ENCODE peak calls at places on chromosome 21, in six cellular contexts. Y is HCT116, M is HL-60, H is GM23338, K is Panc1, D is sigmoid colon. C is an unnamed sample.

GRCh38 chr21:35410123-35410522 is 361.0 kb upstream of the RUNX1 start:
- DNase-seq in Y (no peak), M (no peak), H (no peak), K (no peak), D (no peak), C (no peak)

GRCh38 chr21:34276711-34277425 is 86.9 kb upstream of the KCNE2 start:
- DNase-seq in Y (no peak), M (no peak), H (no peak), K (no peak), D (no peak), C (peak)

GRCh38 chr21:27564684-27565280 is 597.9 kb upstream of the ADAMTS5 start:
- DNase-seq in Y (no peak), M (no peak), H (peak), K (no peak), D (no peak), C (no peak)

GRCh38 chr21:16522512-16522911 is 792.7 kb downstream of the USP25 start:
- DNase-seq in Y (no peak), M (no peak), H (no peak), K (no peak), D (no peak), C (no peak)

GRCh38 chr21:34766862-34767261 is 98.1 kb downstream of the CLIC6 start:
- DNase-seq in Y (no peak), M (no peak), H (no peak), K (no peak), D (no peak), C (no peak)

GRCh38 chr21:29172282-29172681 is 41.8 kb downstream of the MAP3K7CL start:
- DNase-seq in Y (no peak), M (no peak), H (no peak), K (no peak), D (no peak), C (no peak)

GRCh38 chr21:17491716-17492414 is 21.0 kb upstream of the CXADR start:
- DNase-seq in Y (peak), M (peak), H (no peak), K (peak), D (no peak), C (no peak)

GRCh38 chr21:39313457-39314154 is at the start of gene BRWD1:
- DNase-seq in Y (peak), M (peak), H (peak), K (peak), D (peak), C (peak)

GRCh38 chr21:39527664-39528381 is 76.1 kb downstream of the SH3BGR start:
- DNase-seq in Y (no peak), M (no peak), H (no peak), K (no peak), D (no peak), C (no peak)

GRCh38 chr21:17819878-17820232 is 699 bp upstream of the C21orf91 start:
- DNase-seq in Y (no peak), M (peak), H (peak), K (no peak), D (no peak), C (peak)

GRCh38 chr21:32826317-32827167 is 55.0 kb upstream of the PAXBP1 start:
- DNase-seq in Y (peak), M (no peak), H (peak), K (peak), D (no peak), C (peak)

GRCh38 chr21:26297856-26298255 is 127.3 kb upstream of the APP start:
- DNase-seq in Y (no peak), M (no peak), H (no peak), K (no peak), D (no peak), C (no peak)

GRCh38 chr21:36719614-36720013 is 20.7 kb downstream of the SIM2 start:
- DNase-seq in Y (no peak), M (no peak), H (no peak), K (no peak), D (peak), C (no peak)

GRCh38 chr21:34820051-34820450 is 151.3 kb downstream of the CLIC6 start:
- DNase-seq in Y (no peak), M (no peak), H (no peak), K (no peak), D (no peak), C (no peak)

GRCh38 chr21:14768042-14768441 is 221.9 kb upstream of the SAMSN1 start:
- DNase-seq in Y (no peak), M (no peak), H (no peak), K (no peak), D (no peak), C (no peak)

GRCh38 chr21:22352088-22352487 is 1353.9 kb downstream of the NCAM2 start:
- DNase-seq in Y (no peak), M (peak), H (no peak), K (no peak), D (no peak), C (no peak)

GRCh38 chr21:25369524-25370300 is 237.6 kb downstream of the MRPL39 start:
- DNase-seq in Y (no peak), M (no peak), H (no peak), K (no peak), D (no peak), C (no peak)

GRCh38 chr21:25742900-25743299 is 8.1 kb downstream of the GABPA start:
- DNase-seq in Y (no peak), M (no peak), H (no peak), K (no peak), D (no peak), C (no peak)

GRCh38 chr21:34807881-34808568 is 139.2 kb downstream of the CLIC6 start:
- DNase-seq in Y (peak), M (peak), H (no peak), K (peak), D (peak), C (no peak)

GRCh38 chr21:14012409-14012808 is 198.3 kb downstream of the LIPI start:
- DNase-seq in Y (no peak), M (no peak), H (no peak), K (no peak), D (no peak), C (no peak)

GRCh38 chr21:30434033-30434631 is 4.1 kb downstream of the KRTAP13-4 start:
- DNase-seq in Y (no peak), M (peak), H (peak), K (peak), D (no peak), C (no peak)

GRCh38 chr21:34878501-34878900 is 170.6 kb downstream of the RUNX1 start:
- DNase-seq in Y (no peak), M (no peak), H (no peak), K (no peak), D (no peak), C (no peak)

GRCh38 chr21:15260604-15261003 is 195.8 kb upstream of the NRIP1 start:
- DNase-seq in Y (no peak), M (no peak), H (no peak), K (no peak), D (no peak), C (no peak)

GRCh38 chr21:15749868-15750174 is 20.0 kb downstream of the USP25 start:
- DNase-seq in Y (no peak), M (no peak), H (no peak), K (no peak), D (no peak), C (no peak)

GRCh38 chr21:14319805-14320204 is 63.1 kb downstream of the HSPA13 start:
- DNase-seq in Y (no peak), M (no peak), H (no peak), K (no peak), D (no peak), C (no peak)

GRCh38 chr21:36893581-36893980 is 72.9 kb downstream of the HLCS start:
- DNase-seq in Y (no peak), M (no peak), H (no peak), K (no peak), D (no peak), C (no peak)

GRCh38 chr21:21174676-21175075 is 176.5 kb downstream of the NCAM2 start:
- DNase-seq in Y (no peak), M (no peak), H (no peak), K (no peak), D (no peak), C (no peak)

GRCh38 chr21:34517491-34518245 is 5.7 kb upstream of the KCNE1 start:
- DNase-seq in Y (no peak), M (peak), H (peak), K (no peak), D (no peak), C (no peak)

GRCh38 chr21:18369115-18369514 is 34.5 kb downstream of the TMPRSS15 start:
- DNase-seq in Y (no peak), M (no peak), H (peak), K (no peak), D (no peak), C (no peak)

GRCh38 chr21:26709090-26709489 is 136.0 kb upstream of the CYYR1 start:
- DNase-seq in Y (no peak), M (no peak), H (no peak), K (no peak), D (no peak), C (no peak)

GRCh38 chr21:36079010-36079649 is 9.3 kb downstream of the CBR1 start:
- DNase-seq in Y (no peak), M (no peak), H (no peak), K (no peak), D (no peak), C (no peak)

GRCh38 chr21:27339902-27340301 is 373.0 kb upstream of the ADAMTS5 start:
- DNase-seq in Y (no peak), M (no peak), H (no peak), K (no peak), D (no peak), C (no peak)

GRCh38 chr21:25586242-25586805 is 21.0 kb downstream of the MRPL39 start:
- DNase-seq in Y (no peak), M (no peak), H (no peak), K (no peak), D (no peak), C (no peak)

GRCh38 chr21:25350056-25350455 is 257.2 kb downstream of the MRPL39 start:
- DNase-seq in Y (no peak), M (no peak), H (peak), K (no peak), D (no peak), C (no peak)

GRCh38 chr21:39852726-39853510 is 14.3 kb upstream of the PCP4 start:
- DNase-seq in Y (no peak), M (no peak), H (no peak), K (no peak), D (no peak), C (no peak)

DNA sequence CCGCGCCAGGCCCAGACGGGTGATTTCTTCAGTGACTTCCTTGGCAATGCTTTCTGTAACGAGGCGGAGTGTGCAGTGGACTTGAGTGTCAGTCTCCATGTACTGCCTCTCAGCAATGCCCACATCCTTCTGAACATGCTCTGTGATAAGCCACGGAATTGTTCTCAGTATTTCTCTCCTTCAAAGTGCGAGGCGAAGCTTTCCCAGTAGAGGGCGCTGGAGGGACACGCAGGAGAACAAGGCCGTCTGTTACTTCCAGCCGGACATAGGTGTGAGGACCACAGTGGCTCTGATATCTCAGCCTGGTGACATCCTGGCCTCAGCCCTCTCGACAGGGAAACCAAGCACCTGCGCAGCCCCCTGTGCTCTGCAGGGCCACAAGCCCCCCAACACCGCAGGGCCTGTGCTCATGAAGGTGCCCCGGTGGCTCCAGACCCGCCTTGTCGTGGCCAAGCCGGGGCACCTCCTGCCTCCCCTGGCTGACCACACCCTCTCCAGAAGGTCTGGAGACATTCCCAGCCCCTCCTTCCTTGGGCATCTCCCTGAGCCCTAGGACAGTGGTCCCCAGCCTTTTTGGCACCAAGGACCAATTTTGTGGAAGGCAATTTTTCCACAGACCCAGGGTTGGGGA is 46.1 kb upstream of the BACE2 start:
- DNase-seq in Y (peak), M (peak), H (peak), K (peak), D (peak), C (no peak)
- TF ChIP-seq POLR2AphosphoS5 in Y (no peak), M (no peak), H (no peak), K (no peak), D (no peak), C (no peak)

GRCh38 chr21:45594721-45595489 is 48.6 kb upstream of the PCBP3 start:
- DNase-seq in Y (no peak), M (no peak), H (no peak), K (no peak), D (peak), C (no peak)

GRCh38 chr21:45595574-45596295 is 47.8 kb upstream of the PCBP3 start:
- DNase-seq in Y (no peak), M (no peak), H (no peak), K (no peak), D (peak), C (no peak)

GRCh38 chr21:45598666-45599065 is 44.9 kb upstream of the PCBP3 start:
- DNase-seq in Y (no peak), M (no peak), H (no peak), K (no peak), D (peak), C (no peak)

GRCh38 chr21:45598109-45598508 is 45.4 kb upstream of the PCBP3 start:
- DNase-seq in Y (no peak), M (no peak), H (no peak), K (no peak), D (peak), C (no peak)

GRCh38 chr21:45596704-45597318 is 46.7 kb upstream of the PCBP3 start:
- DNase-seq in Y (peak), M (peak), H (peak), K (peak), D (peak), C (peak)
- TF ChIP-seq POLR2AphosphoS5 in Y (no peak), M (no peak), H (no peak), K (no peak), D (no peak), C (no peak)

GRCh38 chr21:42047821-42048613 is 23.1 kb upstream of the UMODL1 start:
- DNase-seq in Y (no peak), M (no peak), H (no peak), K (no peak), D (no peak), C (no peak)
- TF ChIP-seq POLR2AphosphoS5 in Y (no peak), M (no peak), H (no peak), K (no peak), D (no peak), C (no peak)

DNA sequence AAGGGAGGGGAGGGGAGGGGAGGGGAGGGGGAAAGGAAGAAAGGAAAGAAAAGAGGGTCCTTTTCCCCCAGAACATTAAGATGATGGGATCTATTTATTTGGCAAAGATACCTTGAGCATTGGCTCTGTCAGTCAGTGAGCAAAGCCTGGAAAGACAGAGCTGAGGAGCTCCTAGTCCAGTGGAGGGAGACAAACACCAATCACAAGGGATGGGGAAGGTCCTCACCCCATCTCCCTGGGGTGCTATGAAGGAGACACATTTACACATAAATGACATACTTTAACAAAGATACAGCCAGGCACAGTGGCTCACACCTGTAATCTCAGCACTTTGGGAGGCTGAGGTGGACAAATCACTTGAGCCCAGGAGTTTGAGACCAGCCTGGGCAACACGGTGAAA is 154.9 kb upstream of the TIAM1 start:
- DNase-seq in Y (no peak), M (no peak), H (peak), K (no peak), D (no peak), C (no peak)
- TF ChIP-seq POLR2AphosphoS5 in Y (no peak), M (no peak), H (no peak), K (no peak), D (no peak), C (no peak)

DNA sequence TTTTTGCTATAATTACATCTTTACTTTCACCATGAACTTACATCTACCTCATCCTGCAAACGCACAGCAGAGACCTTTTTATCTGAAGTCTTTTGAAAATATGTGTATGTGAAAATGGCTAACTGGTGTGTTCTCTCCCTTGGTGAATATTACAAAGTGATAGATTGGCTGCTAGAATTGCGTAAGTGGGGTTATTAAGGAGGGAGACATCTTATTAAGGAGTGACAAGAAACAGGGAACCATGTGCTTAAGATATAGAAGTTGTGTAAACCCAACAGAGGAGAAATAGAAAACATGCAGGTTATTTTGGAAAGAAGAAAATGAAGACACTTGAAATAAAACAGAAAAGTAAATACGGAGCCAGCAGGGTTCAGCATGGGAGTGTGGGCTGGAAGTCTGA is 7.8 kb downstream of the KCNJ15 start:
- DNase-seq in Y (no peak), M (no peak), H (no peak), K (no peak), D (no peak), C (no peak)
- TF ChIP-seq POLR2AphosphoS5 in Y (no peak), M (no peak), H (no peak), K (no peak), D (no peak), C (no peak)

C was measured in GM12892.